ENCODE peak calls at places on chromosomes 11 and 22, in nine cellular contexts. W, O, Q, V, F, E, X, P and J are unnamed samples.

GRCh38 chr11:78432058-78432515 is 14.5 kb upstream of the GAB2 start:
- DNase-seq in W (no peak), O (no peak), Q (no peak), V (no peak), F (no peak), E (no peak), X (no peak), P (no peak), J (no peak)

GRCh38 chr11:88454881-88455280 is 117.3 kb upstream of the CTSC start:
- DNase-seq in W (no peak), O (no peak), Q (no peak), V (no peak), F (no peak), E (no peak), X (no peak), P (no peak), J (no peak)

GRCh38 chr11:61532136-61533038 is 23.8 kb downstream of the LRRC10B start:
- DNase-seq in W (no peak), O (no peak), Q (peak; percentile 30), V (no peak), F (no peak), E (peak; percentile 6), X (no peak), P (no peak), J (peak; percentile 23)

GRCh38 chr11:57456960-57457642 is 3.2 kb upstream of the RTN4RL2 start:
- DNase-seq in W (peak; percentile 71), O (peak; percentile 57), Q (peak; percentile 59), V (peak; percentile 65), F (no peak), E (peak; percentile 55), X (peak; percentile 92), P (peak; percentile 86), J (peak; percentile 69)

GRCh38 chr22:34055525-34056200 is 135.4 kb upstream of the LARGE1 start:
- DNase-seq in W (no peak), O (no peak), Q (peak; percentile 46), V (no peak), F (no peak), E (no peak), X (no peak), P (no peak), J (no peak)

GRCh38 chr11:16763746-16764145 is 25.3 kb downstream of the C11orf58 start:
- DNase-seq in W (no peak), O (no peak), Q (no peak), V (no peak), F (no peak), E (no peak), X (no peak), P (no peak), J (no peak)

GRCh38 chr11:46050065-46050464 is 71.2 kb downstream of the PHF21A start:
- DNase-seq in W (peak; percentile 7), O (no peak), Q (no peak), V (peak; percentile 90), F (no peak), E (no peak), X (peak; percentile 62), P (no peak), J (no peak)

GRCh38 chr11:75513250-75513649 is 12.5 kb downstream of the GDPD5 start:
- DNase-seq in W (no peak), O (no peak), Q (no peak), V (peak; percentile 16), F (no peak), E (no peak), X (no peak), P (no peak), J (no peak)

GRCh38 chr11:20470348-20470747 is 82.8 kb downstream of the PRMT3 start:
- DNase-seq in W (no peak), O (no peak), Q (no peak), V (no peak), F (no peak), E (no peak), X (no peak), P (no peak), J (no peak)